ENCODE peak calls at places on chromosomes 2 and 18, in six cellular contexts. One of them, this sample, is unnamed.

GRCh38 chr2:9999693-10000092 is 43.7 kb upstream of the KLF11 start:
- DNase-seq in K562: no peak
- DNase-seq in HCT116: no peak
- DNase-seq in SK-N-SH: no peak
- DNase-seq in GM12878: no peak
- DNase-seq in HepG2: no peak
- DNase-seq in this sample: no peak

GRCh38 chr2:46970334-46971288 is 55.0 kb upstream of the MCFD2 start:
- DNase-seq in K562: no peak
- DNase-seq in HCT116: no peak
- DNase-seq in SK-N-SH: no peak
- DNase-seq in GM12878: no peak
- DNase-seq in HepG2: peak; percentile 92
- DNase-seq in this sample: no peak

GRCh38 chr18:53698907-53699306 is 525.6 kb downstream of the MBD2 start:
- DNase-seq in K562: no peak
- DNase-seq in HCT116: no peak
- DNase-seq in SK-N-SH: peak; percentile 53
- DNase-seq in GM12878: no peak
- DNase-seq in HepG2: peak; percentile 33
- DNase-seq in this sample: peak; percentile 55

GRCh38 chr2:71545572-71546274 is 92.4 kb downstream of the DYSF start:
- DNase-seq in K562: peak; percentile 65
- DNase-seq in HCT116: peak; percentile 57
- DNase-seq in SK-N-SH: peak; percentile 82
- DNase-seq in GM12878: no peak
- DNase-seq in HepG2: peak; percentile 64
- DNase-seq in this sample: peak; percentile 87

GRCh38 chr2:240369725-240370585 is 65.5 kb upstream of the GPC1 start:
- DNase-seq in K562: no peak
- DNase-seq in HCT116: peak; percentile 64
- DNase-seq in SK-N-SH: no peak
- DNase-seq in GM12878: no peak
- DNase-seq in HepG2: peak; percentile 35
- DNase-seq in this sample: no peak

GRCh38 chr2:176081451-176081992 is 2.2 kb downstream of the EVX2 start:
- DNase-seq in K562: no peak
- DNase-seq in HCT116: no peak
- DNase-seq in SK-N-SH: no peak
- DNase-seq in GM12878: no peak
- DNase-seq in HepG2: no peak
- DNase-seq in this sample: no peak

GRCh38 chr18:59769105-59769865 is 72.1 kb upstream of the CCBE1 start:
- DNase-seq in K562: no peak
- DNase-seq in HCT116: no peak
- DNase-seq in SK-N-SH: no peak
- DNase-seq in GM12878: no peak
- DNase-seq in HepG2: no peak
- DNase-seq in this sample: no peak

GRCh38 chr2:16387461-16387960 is 278.1 kb downstream of the CYRIA start:
- DNase-seq in K562: no peak
- DNase-seq in HCT116: no peak
- DNase-seq in SK-N-SH: no peak
- DNase-seq in GM12878: no peak
- DNase-seq in HepG2: no peak
- DNase-seq in this sample: no peak

GRCh38 chr2:24513672-24514071 is 22.6 kb downstream of the NCOA1 start:
- DNase-seq in K562: no peak
- DNase-seq in HCT116: no peak
- DNase-seq in SK-N-SH: no peak
- DNase-seq in GM12878: no peak
- DNase-seq in HepG2: no peak
- DNase-seq in this sample: no peak

GRCh38 chr18:67510831-67511230 is 5.7 kb downstream of the DSEL start:
- DNase-seq in K562: no peak
- DNase-seq in HCT116: no peak
- DNase-seq in SK-N-SH: peak; percentile 44
- DNase-seq in GM12878: no peak
- DNase-seq in HepG2: no peak
- DNase-seq in this sample: no peak

GRCh38 chr18:26812462-26812861 is 53.0 kb downstream of the AQP4 start:
- DNase-seq in K562: no peak
- DNase-seq in HCT116: no peak
- DNase-seq in SK-N-SH: no peak
- DNase-seq in GM12878: no peak
- DNase-seq in HepG2: no peak
- DNase-seq in this sample: no peak
- H2AFZ ChIP-seq in K562: no peak overlapping the region
- H2AFZ ChIP-seq in HCT116: no peak overlapping the region
- H2AFZ ChIP-seq in SK-N-SH: no peak overlapping the region
- H2AFZ ChIP-seq in GM12878: no peak overlapping the region
- H2AFZ ChIP-seq in HepG2: no peak overlapping the region
- H2AFZ ChIP-seq in this sample: no peak overlapping the region

GRCh38 chr2:7373156-7373555 is 455.9 kb downstream of the RNF144A start:
- DNase-seq in K562: no peak
- DNase-seq in HCT116: no peak
- DNase-seq in SK-N-SH: no peak
- DNase-seq in GM12878: no peak
- DNase-seq in HepG2: no peak
- DNase-seq in this sample: no peak

GRCh38 chr2:7379799-7380198 is 462.6 kb downstream of the RNF144A start:
- DNase-seq in K562: no peak
- DNase-seq in HCT116: no peak
- DNase-seq in SK-N-SH: no peak
- DNase-seq in GM12878: no peak
- DNase-seq in HepG2: peak; percentile 21
- DNase-seq in this sample: peak; percentile 11

GRCh38 chr2:7378642-7379041 is 461.4 kb downstream of the RNF144A start:
- DNase-seq in K562: no peak
- DNase-seq in HCT116: no peak
- DNase-seq in SK-N-SH: peak; percentile 36
- DNase-seq in GM12878: no peak
- DNase-seq in HepG2: no peak
- DNase-seq in this sample: no peak

GRCh38 chr2:7375901-7376300 is 458.7 kb downstream of the RNF144A start:
- DNase-seq in K562: no peak
- DNase-seq in HCT116: no peak
- DNase-seq in SK-N-SH: no peak
- DNase-seq in GM12878: no peak
- DNase-seq in HepG2: no peak
- DNase-seq in this sample: no peak

DNA sequence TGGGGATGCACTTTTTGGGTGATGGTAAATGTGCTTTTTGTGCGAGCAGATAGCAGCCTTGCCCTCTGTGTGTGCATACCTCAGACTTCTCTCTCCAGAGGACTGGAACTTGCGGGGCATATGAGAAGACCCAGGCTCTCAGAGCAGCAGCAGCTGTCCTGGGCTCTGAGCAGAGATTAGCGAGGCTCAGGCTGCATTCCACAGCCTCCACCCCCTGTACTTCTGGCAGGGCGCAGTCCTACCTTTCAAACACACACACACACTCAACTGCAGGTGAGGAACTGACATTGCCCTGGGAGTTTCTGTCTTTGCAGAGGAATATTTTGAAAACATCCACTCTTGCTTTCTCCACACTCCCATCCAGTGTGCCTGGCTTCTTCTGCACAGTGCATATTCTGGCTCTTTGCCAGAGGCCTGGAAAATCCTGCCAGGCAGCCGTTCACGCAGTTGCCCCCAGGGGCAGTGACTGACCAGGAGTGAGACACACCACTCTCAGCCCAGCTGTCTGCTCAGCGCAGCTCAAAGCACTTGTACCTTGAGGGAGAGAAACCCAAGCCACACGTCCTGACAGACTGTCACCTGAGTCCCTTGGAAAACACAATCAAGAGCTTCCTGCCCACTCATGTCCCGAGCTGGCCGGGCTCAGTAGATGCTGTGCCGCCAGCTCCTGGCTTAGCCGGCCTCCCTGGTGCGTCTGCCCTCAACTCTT is 460.8 kb downstream of the RNF144A start:
- DNase-seq in K562: no peak
- DNase-seq in HCT116: no peak
- DNase-seq in SK-N-SH: peak; percentile 88
- DNase-seq in GM12878: no peak
- DNase-seq in HepG2: no peak
- DNase-seq in this sample: peak; percentile 24
- TF ChIP-seq REST in K562: no peak
- TF ChIP-seq REST in HCT116: no peak
- TF ChIP-seq REST in SK-N-SH: no peak
- TF ChIP-seq REST in GM12878: no peak
- TF ChIP-seq REST in HepG2: no peak
- TF ChIP-seq REST in this sample: no peak

GRCh38 chr18:13726228-13726971 is at the start of the genes FAM210A and RNMT:
- DNase-seq in K562: peak; percentile 83
- DNase-seq in HCT116: peak; percentile 90
- DNase-seq in SK-N-SH: peak; percentile 90
- DNase-seq in GM12878: peak; percentile 86
- DNase-seq in HepG2: peak; percentile 91
- DNase-seq in this sample: peak; percentile 97

GRCh38 chr18:13726972-13727331 is 479 bp downstream of the RNMT start:
- DNase-seq in K562: no peak
- DNase-seq in HCT116: no peak
- DNase-seq in SK-N-SH: no peak
- DNase-seq in GM12878: no peak
- DNase-seq in HepG2: peak; percentile 43
- DNase-seq in this sample: peak; percentile 66

GRCh38 chr18:13730486-13730885 is 4.0 kb downstream of the RNMT start:
- DNase-seq in K562: no peak
- DNase-seq in HCT116: no peak
- DNase-seq in SK-N-SH: no peak
- DNase-seq in GM12878: no peak
- DNase-seq in HepG2: no peak
- DNase-seq in this sample: no peak

GRCh38 chr18:13720123-13720522 is 6.2 kb downstream of the FAM210A start:
- DNase-seq in K562: no peak
- DNase-seq in HCT116: no peak
- DNase-seq in SK-N-SH: no peak
- DNase-seq in GM12878: no peak
- DNase-seq in HepG2: no peak
- DNase-seq in this sample: no peak

DNA sequence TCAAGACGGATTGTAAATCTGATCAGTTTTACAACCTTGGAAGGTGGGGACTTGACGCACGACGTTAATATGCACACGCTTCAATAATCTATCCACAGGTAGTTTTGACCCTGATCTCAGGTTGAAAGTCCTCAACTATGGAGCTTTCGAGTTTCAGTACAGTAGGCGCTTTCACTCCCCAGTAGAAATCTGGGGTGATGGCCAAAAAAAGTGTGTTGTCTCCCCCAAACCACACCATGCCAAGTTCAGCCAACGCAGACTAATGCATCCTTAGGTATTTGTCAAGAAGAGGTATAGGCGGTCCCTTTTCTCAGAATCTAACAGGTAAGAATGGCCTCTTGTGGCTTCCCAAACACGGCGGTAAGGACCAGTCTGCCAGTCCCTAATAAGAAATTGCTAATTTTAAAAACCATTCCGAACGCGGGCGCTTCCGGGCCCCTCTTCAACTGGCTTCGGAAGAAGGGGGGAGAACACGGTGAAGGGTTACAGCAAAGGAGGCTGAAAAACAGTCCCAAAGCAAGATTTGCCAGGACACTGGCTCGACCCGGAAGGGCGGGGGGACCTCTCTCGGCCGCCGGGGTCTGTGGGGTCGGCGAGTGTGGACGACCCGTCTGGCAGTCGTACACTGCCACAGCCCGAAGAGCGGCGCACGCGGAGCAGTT is 661 bp downstream of the FAM210A start:
- DNase-seq in K562: no peak
- DNase-seq in HCT116: no peak
- DNase-seq in SK-N-SH: no peak
- DNase-seq in GM12878: no peak
- DNase-seq in HepG2: peak; percentile 16
- DNase-seq in this sample: peak; percentile 36
- H2AFZ ChIP-seq in K562: peak overlapping the region; percentile 89
- H2AFZ ChIP-seq in HCT116: no peak overlapping the region
- H2AFZ ChIP-seq in SK-N-SH: peak overlapping the region; percentile 54
- H2AFZ ChIP-seq in GM12878: peak overlapping the region; percentile 93
- H2AFZ ChIP-seq in HepG2: no peak overlapping the region
- H2AFZ ChIP-seq in this sample: peak overlapping the region; percentile 93

GRCh38 chr2:99636432-99637034 is 146.7 kb upstream of the REV1 start:
- DNase-seq in K562: peak; percentile 10
- DNase-seq in HCT116: no peak
- DNase-seq in SK-N-SH: peak; percentile 91
- DNase-seq in GM12878: no peak
- DNase-seq in HepG2: no peak
- DNase-seq in this sample: no peak

GRCh38 chr2:99637157-99637697 is 147.4 kb upstream of the REV1 start:
- DNase-seq in K562: no peak
- DNase-seq in HCT116: no peak
- DNase-seq in SK-N-SH: no peak
- DNase-seq in GM12878: no peak
- DNase-seq in HepG2: no peak
- DNase-seq in this sample: no peak

GRCh38 chr2:99638791-99639190 is 149.0 kb upstream of the REV1 start:
- DNase-seq in K562: no peak
- DNase-seq in HCT116: no peak
- DNase-seq in SK-N-SH: no peak
- DNase-seq in GM12878: no peak
- DNase-seq in HepG2: no peak
- DNase-seq in this sample: no peak

GRCh38 chr2:99634234-99634633 is 144.4 kb upstream of the REV1 start:
- DNase-seq in K562: no peak
- DNase-seq in HCT116: no peak
- DNase-seq in SK-N-SH: no peak
- DNase-seq in GM12878: no peak
- DNase-seq in HepG2: no peak
- DNase-seq in this sample: no peak

DNA sequence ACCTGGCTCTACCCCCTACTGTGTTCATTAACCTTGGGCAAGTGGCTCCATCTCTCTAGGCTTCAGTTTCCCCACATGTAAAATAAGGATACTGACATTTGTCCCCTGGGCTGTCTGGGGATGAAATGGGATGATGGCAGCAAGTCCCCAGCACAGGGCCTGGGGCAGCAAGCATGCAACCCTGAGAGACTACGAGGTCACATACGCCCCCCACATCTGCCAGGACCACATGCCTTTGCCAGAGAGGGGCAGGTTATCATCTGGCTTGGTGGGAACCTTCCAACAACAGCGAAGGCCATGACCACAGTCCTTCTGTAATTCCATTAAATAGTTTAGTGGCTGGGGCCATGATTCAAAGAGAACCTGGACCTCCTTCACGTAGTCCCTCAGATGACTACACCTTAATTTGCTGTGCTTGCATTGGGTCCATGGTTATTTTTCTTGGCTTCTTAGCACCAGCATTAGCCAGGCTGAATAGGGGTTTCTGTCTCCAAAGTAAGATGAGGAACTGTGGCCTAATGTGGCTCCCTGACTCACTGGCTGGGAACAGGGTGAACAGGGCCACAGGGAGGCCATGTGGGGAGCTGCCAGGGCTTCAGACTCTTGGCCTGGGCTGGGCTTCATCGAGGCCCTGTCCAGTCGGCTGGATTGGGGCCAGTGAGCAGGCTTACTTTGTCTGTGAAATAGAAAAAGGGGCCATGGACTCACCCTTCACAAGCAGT is 146.1 kb upstream of the REV1 start:
- DNase-seq in K562: no peak
- DNase-seq in HCT116: no peak
- DNase-seq in SK-N-SH: no peak
- DNase-seq in GM12878: no peak
- DNase-seq in HepG2: no peak
- DNase-seq in this sample: no peak
- TF ChIP-seq REST in K562: no peak
- TF ChIP-seq REST in HCT116: no peak
- TF ChIP-seq REST in SK-N-SH: no peak
- TF ChIP-seq REST in GM12878: no peak
- TF ChIP-seq REST in HepG2: no peak
- TF ChIP-seq REST in this sample: no peak

This sample was measured in GM23338.